ENCODE peak calls at places on chromosome 10, in five cellular contexts. I, X, Q, E and L are unnamed samples.

GRCh38 chr10:29270883-29271282 is 18.0 kb upstream of the LYZL1 start:
- DNase-seq in E (no peak), Q (no peak), X (no peak), I (no peak), L (no peak)

GRCh38 chr10:128481152-128481551 is 354.9 kb upstream of the MKI67 start:
- DNase-seq in Q (no peak), X (no peak), I (no peak), E (peak), L (no peak)

GRCh38 chr10:3867454-3868273 is 82.7 kb upstream of the KLF6 start:
- DNase-seq in I (no peak), X (no peak), Q (no peak), E (no peak), L (no peak)

GRCh38 chr10:63352976-63353375 is 112.8 kb downstream of the JMJD1C start:
- DNase-seq in X (no peak), E (no peak), I (no peak), Q (no peak), L (no peak)

GRCh38 chr10:94307046-94307615 is 55.6 kb downstream of the NOC3L start:
- DNase-seq in E (no peak), Q (no peak), I (no peak), X (no peak), L (no peak)

GRCh38 chr10:52563361-52563760 is 209.2 kb downstream of the MBL2 start:
- DNase-seq in X (no peak), I (no peak), Q (no peak), E (no peak), L (no peak)

GRCh38 chr10:79413196-79413595 is 32.2 kb downstream of the ZCCHC24 start:
- DNase-seq in Q (no peak), I (no peak), X (peak), E (peak), L (no peak)

GRCh38 chr10:78742730-78743615 is 325.8 kb upstream of the ZMIZ1 start:
- DNase-seq in X (no peak), I (no peak), E (no peak), Q (peak), L (no peak)

GRCh38 chr10:119815671-119816070 is 57.0 kb downstream of the MCMBP start:
- DNase-seq in Q (no peak), X (no peak), E (no peak), I (no peak), L (no peak)

GRCh38 chr10:85642082-85642420 is 724.5 kb downstream of the GRID1 start:
- DNase-seq in I (no peak), E (no peak), X (peak), Q (no peak), L (no peak)

GRCh38 chr10:132386419-132386831 is 10.6 kb upstream of the PWWP2B start:
- DNase-seq in I (peak), X (no peak), E (peak), Q (no peak), L (no peak)

GRCh38 chr10:107994621-107995274 is 830.2 kb upstream of the SORCS1 start:
- DNase-seq in E (no peak), X (no peak), I (no peak), Q (no peak), L (no peak)

GRCh38 chr10:121526801-121527221 is 71.4 kb downstream of the FGFR2 start:
- DNase-seq in X (no peak), E (no peak), I (no peak), Q (no peak), L (no peak)

GRCh38 chr10:73060738-73061635 is 35.7 kb downstream of the P4HA1 start:
- DNase-seq in Q (peak), I (no peak), X (peak), E (no peak), L (no peak)

GRCh38 chr10:2921956-2922680 is 145.2 kb upstream of the PFKP start:
- DNase-seq in X (peak), E (no peak), Q (no peak), I (no peak), L (no peak)

GRCh38 chr10:106991084-106991483 is 173.4 kb downstream of the SORCS1 start:
- DNase-seq in I (no peak), X (no peak), Q (no peak), E (no peak), L (no peak)

GRCh38 chr10:32386623-32387022 is 39.7 kb upstream of the EPC1 start:
- DNase-seq in E (no peak), Q (no peak), I (no peak), X (peak), L (no peak)

GRCh38 chr10:73182568-73182967 is 14.6 kb downstream of the FAM149B1 start:
- DNase-seq in I (no peak), Q (no peak), E (no peak), X (no peak), L (no peak)

GRCh38 chr10:132349766-132350165 is 17.8 kb downstream of the LRRC27 start:
- DNase-seq in Q (no peak), X (no peak), E (peak), I (no peak), L (no peak)

GRCh38 chr10:69268761-69269416 is 9.4 kb upstream of the HK1 start:
- DNase-seq in E (no peak), X (no peak), I (no peak), Q (no peak), L (no peak)

GRCh38 chr10:89946106-89946505 is 244.7 kb downstream of the KIF20B start:
- DNase-seq in Q (no peak), X (no peak), I (no peak), E (no peak), L (no peak)

GRCh38 chr10:117226813-117227451 is 14.0 kb upstream of the SLC18A2 start:
- DNase-seq in Q (peak), I (no peak), E (no peak), X (peak), L (no peak)

GRCh38 chr10:127872011-127872741 is 20.6 kb downstream of the CLRN3 start:
- DNase-seq in Q (no peak), E (peak), X (no peak), I (no peak), L (no peak)

GRCh38 chr10:103534621-103535498 is 41.4 kb downstream of the NEURL1 start:
- DNase-seq in X (no peak), E (peak), I (no peak), Q (no peak), L (no peak)

GRCh38 chr10:86206216-86206615 is 160.4 kb downstream of the GRID1 start:
- DNase-seq in X (no peak), E (peak), Q (no peak), I (no peak), L (no peak)

GRCh38 chr10:73871295-73871914 is 3.0 kb downstream of the CAMK2G start:
- DNase-seq in I (no peak), E (no peak), X (no peak), Q (no peak), L (no peak)

GRCh38 chr10:13808556-13809391 is 222.0 kb downstream of the PRPF18 start:
- DNase-seq in E (no peak), X (no peak), I (no peak), Q (no peak), L (no peak)

GRCh38 chr10:110357252-110357780 is 52.6 kb upstream of the SMNDC1 start:
- DNase-seq in X (peak), Q (no peak), E (no peak), I (peak), L (peak)

GRCh38 chr10:118003146-118003545 is 43.6 kb downstream of the RAB11FIP2 start:
- DNase-seq in E (no peak), I (no peak), Q (no peak), X (no peak), L (no peak)

GRCh38 chr10:102729090-102730026 is 14.4 kb upstream of the WBP1L start:
- DNase-seq in I (peak), X (peak), E (peak), Q (peak), L (peak)

GRCh38 chr10:118983263-118983662 is 46.3 kb upstream of the NANOS1 start:
- DNase-seq in E (no peak), Q (no peak), X (peak), I (no peak), L (no peak)

GRCh38 chr10:44853148-44853734 is 57.9 kb upstream of the TMEM72 start:
- DNase-seq in X (peak), I (no peak), Q (no peak), E (no peak), L (no peak)

GRCh38 chr10:110568055-110568735 is 700 bp downstream of the SMC3 start:
- DNase-seq in X (no peak), E (peak), I (peak), Q (no peak), L (peak)

GRCh38 chr10:19432000-19432399 is 383.4 kb downstream of the MALRD1 start:
- DNase-seq in I (no peak), E (no peak), Q (no peak), X (no peak), L (no peak)

GRCh38 chr10:64635906-64636305 is 1114.7 kb downstream of the REEP3 start:
- DNase-seq in I (no peak), Q (no peak), E (no peak), X (no peak), L (no peak)